ENCODE peak calls at places on chromosomes 7 and 10, in nine cellular contexts. K is B cell; H is naive thymus-derived CD4-positive, alpha-beta T cell; E is NCI-H82; X is KBM-7; P is SHP77 treated with DMSO at 0.1 percent for 48 hours; J is AG09309; G is body of pancreas; F is adrenal gland. U is an unnamed sample.

GRCh38 chr10:15478429-15478828 is 107.3 kb upstream of the FAM171A1 start:
- DNase-seq in F (no peak), H (no peak), G (no peak), X (no peak), J (no peak), E (no peak), P (no peak), K (no peak), U (no peak)

GRCh38 chr7:117085769-117086463 is 132.6 kb downstream of the ST7 start:
- DNase-seq in X (no peak), H (no peak), F (no peak), K (no peak), P (no peak), G (no peak), E (no peak), J (no peak), U (no peak)

GRCh38 chr7:107661081-107661864 is 645 bp downstream of the SLC26A4 start:
- DNase-seq in E (peak; percentile 75), H (peak; percentile 19), X (peak; percentile 61), J (no peak), P (no peak), G (peak; percentile 81), K (peak; percentile 65), F (peak; percentile 51), U (peak; percentile 60)

GRCh38 chr7:33946094-33946699 is 40.9 kb downstream of the BMPER start:
- DNase-seq in F (no peak), E (no peak), K (no peak), H (no peak), G (no peak), X (no peak), P (no peak), J (no peak), U (no peak)

GRCh38 chr10:79068203-79068561 is 584 bp upstream of the ZMIZ1 start:
- DNase-seq in J (no peak), E (no peak), P (no peak), G (no peak), H (no peak), X (no peak), F (no peak), K (peak; percentile 61), U (no peak)

GRCh38 chr7:106858618-106859532 is 6.2 kb upstream of the PIK3CG start:
- DNase-seq in P (no peak), K (no peak), E (peak; percentile 47), H (no peak), G (peak; percentile 16), X (peak; percentile 48), F (peak; percentile 17), J (no peak), U (no peak)

GRCh38 chr7:52959336-52959735 is 76.1 kb upstream of the POM121L12 start:
- DNase-seq in E (no peak), X (peak; percentile 1), J (no peak), K (no peak), P (no peak), F (no peak), G (no peak), H (no peak), U (no peak)

GRCh38 chr7:44697136-44698045 is 51.3 kb upstream of the ZMIZ2 start:
- DNase-seq in X (no peak), K (no peak), F (no peak), P (no peak), H (no peak), G (no peak), E (no peak), J (no peak), U (no peak)

GRCh38 chr10:66187096-66187733 is 738.6 kb upstream of the LRRTM3 start:
- DNase-seq in H (no peak), P (no peak), X (no peak), G (no peak), J (no peak), E (no peak), K (no peak), F (no peak), U (no peak)

U was measured in NCI-H524.